ENCODE peak calls at places on chromosome 20, in four cellular contexts. F is psoas muscle, P is astrocyte, M is stomach. Z is an unnamed sample.

GRCh38 chr20:8151371-8151770 is 19.3 kb downstream of the PLCB1 start:
- DNase-seq in P (peak), F (no peak), M (no peak), Z (peak)

GRCh38 chr20:2387180-2387577 is 6.5 kb downstream of the TGM6 start:
- DNase-seq in F (no peak), M (no peak), P (no peak), Z (peak)

GRCh38 chr20:49914310-49915117 is 815 bp downstream of the SPATA2 start:
- DNase-seq in M (no peak), P (no peak), F (no peak), Z (no peak)

GRCh38 chr20:55649254-55649653 is 356.1 kb downstream of the CBLN4 start:
- DNase-seq in P (no peak), M (no peak), F (no peak), Z (no peak)

GRCh38 chr20:57699395-57699794 is 10.4 kb downstream of the PMEPA1 start:
- DNase-seq in F (no peak), P (no peak), M (no peak), Z (no peak)

GRCh38 chr20:4038047-4038459 is 22.7 kb upstream of the RNF24 start:
- DNase-seq in F (peak), M (peak), P (peak), Z (peak)

GRCh38 chr20:35839891-35840290 is 68.1 kb downstream of the PHF20 start:
- DNase-seq in F (no peak), M (no peak), P (no peak), Z (no peak)

GRCh38 chr20:6127825-6128224 is 5.0 kb upstream of the FERMT1 start:
- DNase-seq in F (no peak), M (no peak), P (no peak), Z (no peak)

GRCh38 chr20:17519606-17520285 is 11.4 kb downstream of the BFSP1 start:
- DNase-seq in P (no peak), F (no peak), M (no peak), Z (no peak)

GRCh38 chr20:32031007-32031958 is 20.8 kb upstream of the HCK start:
- DNase-seq in M (peak), F (peak), P (peak), Z (peak)
- H3K4me3 ChIP-seq in M (peak), F (peak), P (no peak), Z (peak)

GRCh38 chr20:61631770-61632169 is 379.7 kb downstream of the CDH4 start:
- DNase-seq in P (no peak), M (no peak), F (no peak), Z (no peak)
- TF ChIP-seq CTCF in P (no peak), M (no peak), F (no peak), Z (no peak)

DNA sequence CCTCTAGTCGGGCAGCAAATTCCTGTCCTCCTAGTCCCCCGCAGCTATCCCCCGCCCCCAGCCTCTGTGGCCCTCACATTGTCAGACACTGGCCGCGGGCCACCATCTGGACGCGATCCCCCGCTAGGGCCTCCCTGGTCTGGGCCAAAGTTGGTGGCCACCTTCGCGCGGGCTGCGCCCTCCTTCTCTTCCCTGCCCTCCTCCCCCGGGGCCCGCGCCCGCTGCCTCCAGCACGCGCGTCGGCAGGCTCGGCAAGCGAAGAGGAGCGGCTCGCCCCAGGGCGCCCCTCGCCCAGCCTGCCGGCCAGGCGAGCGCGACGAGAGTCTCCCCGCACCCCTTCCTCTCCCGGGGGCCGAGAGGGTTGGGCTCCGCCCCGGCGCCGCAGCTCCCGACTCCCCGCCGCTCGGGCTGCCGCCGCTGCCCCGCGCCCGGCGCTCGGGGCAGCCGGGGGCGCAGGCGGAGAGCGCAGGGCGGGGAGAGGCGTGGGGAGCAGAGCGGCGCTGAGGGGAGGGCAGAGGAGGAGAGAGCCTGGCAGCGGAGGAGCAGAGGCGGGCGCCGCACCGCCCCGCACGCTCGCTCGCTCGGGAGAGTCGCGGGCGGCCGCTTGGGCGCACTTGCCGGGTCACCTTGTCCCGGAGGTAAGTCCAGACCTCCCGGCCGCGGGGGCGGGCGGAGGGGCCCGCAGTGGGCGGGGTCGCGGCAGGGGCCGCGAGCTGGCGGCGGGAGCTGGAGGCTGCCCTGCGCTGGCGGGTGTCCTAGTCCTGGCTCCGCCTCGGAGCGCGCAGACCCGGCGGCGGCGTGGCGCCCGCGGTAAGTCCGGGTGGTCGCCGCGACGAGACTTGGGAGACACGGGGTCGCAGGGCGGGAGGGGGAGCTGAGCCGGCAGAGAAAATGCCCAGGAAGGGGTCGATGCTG is at the start of gene SYNDIG1:
- DNase-seq in F (no peak), M (no peak), P (no peak), Z (no peak)
- H3K4me3 ChIP-seq in F (peak), M (peak), P (peak), Z (no peak)

GRCh38 chr20:42678895-42679294 is 510.8 kb downstream of the PTPRT start:
- DNase-seq in P (no peak), M (no peak), F (no peak), Z (no peak)
- TF ChIP-seq CTCF in P (no peak), M (no peak), F (no peak), Z (no peak)

Z was measured in fibroblast of pulmonary artery.